ENCODE peak calls at places on chromosomes 2 and 18, in four cellular contexts. B, A, X and N are unnamed samples.

GRCh38 chr2:120220756-120221155 is 2.4 kb downstream of the TMEM185B start:
- DNase-seq in X (no peak), A (no peak), B (no peak), N (no peak)

GRCh38 chr2:84861539-84861938 is 19.3 kb downstream of the TRABD2A start:
- DNase-seq in X (no peak), B (no peak), A (no peak), N (no peak)

GRCh38 chr2:217218269-217219140 is 358.6 kb upstream of the TNP1 start:
- DNase-seq in A (peak; percentile 8), X (no peak), B (no peak), N (no peak)

GRCh38 chr2:176554107-176555048 is 285.1 kb downstream of the MTX2 start:
- DNase-seq in X (no peak), A (peak; percentile 77), B (no peak), N (no peak)

GRCh38 chr2:102839668-102840388 is 78.0 kb downstream of the TMEM182 start:
- DNase-seq in X (no peak), A (peak; percentile 44), B (peak; percentile 22), N (no peak)

GRCh38 chr2:231708773-231709635 is 679 bp downstream of the PTMA start:
- DNase-seq in X (peak; percentile 77), B (peak; percentile 24), A (peak; percentile 37), N (no peak)

GRCh38 chr2:108288534-108289106 is at the start of gene SULT1C2:
- DNase-seq in A (no peak), B (no peak), X (no peak), N (no peak)

GRCh38 chr2:96885432-96886137 is 15.7 kb upstream of the SEMA4C start:
- DNase-seq in X (no peak), B (no peak), A (no peak), N (no peak)

GRCh38 chr2:206275274-206276160 is 1.1 kb downstream of the ZDBF2 start:
- DNase-seq in B (no peak), A (no peak), X (no peak), N (no peak)

GRCh38 chr2:23354554-23354953 is 30.4 kb upstream of the KLHL29 start:
- DNase-seq in A (no peak), B (no peak), X (no peak), N (no peak)

GRCh38 chr2:113012436-113013335 is 7.4 kb downstream of the IL36A start:
- DNase-seq in X (no peak), B (no peak), A (peak; percentile 59), N (peak; percentile 3)

GRCh38 chr18:52150050-52150449 is 189.9 kb upstream of the DCC start:
- DNase-seq in A (no peak), B (no peak), X (no peak), N (no peak)

GRCh38 chr2:59302683-59303082 is 1061.6 kb upstream of the FANCL start:
- DNase-seq in B (no peak), X (no peak), A (no peak), N (no peak)

GRCh38 chr2:20986540-20986939 is 57.3 kb downstream of the APOB start:
- DNase-seq in X (peak; percentile 71), A (no peak), B (no peak), N (no peak)

GRCh38 chr2:192072778-192073177 is 122.0 kb downstream of the TMEFF2 start:
- DNase-seq in X (no peak), A (no peak), B (no peak), N (no peak)

GRCh38 chr2:79964966-79965365 is 339.6 kb downstream of the LRRTM1 start:
- DNase-seq in X (no peak), A (no peak), B (no peak), N (no peak)

GRCh38 chr2:223941579-223942277 is 3.4 kb downstream of the WDFY1 start:
- DNase-seq in B (no peak), X (no peak), A (no peak), N (peak; percentile 49)

GRCh38 chr2:187502467-187502866 is 51.8 kb downstream of the TFPI start:
- DNase-seq in A (no peak), B (no peak), X (no peak), N (no peak)

GRCh38 chr2:187497140-187497539 is 49.1 kb upstream of the CALCRL start:
- DNase-seq in B (no peak), A (no peak), X (no peak), N (no peak)

GRCh38 chr2:187497858-187498463 is 49.9 kb upstream of the CALCRL start:
- DNase-seq in A (no peak), X (no peak), B (no peak), N (no peak)

GRCh38 chr2:187499941-187500532 is 52.0 kb upstream of the CALCRL start:
- DNase-seq in A (peak; percentile 54), X (peak; percentile 48), B (peak; percentile 38), N (no peak)

DNA sequence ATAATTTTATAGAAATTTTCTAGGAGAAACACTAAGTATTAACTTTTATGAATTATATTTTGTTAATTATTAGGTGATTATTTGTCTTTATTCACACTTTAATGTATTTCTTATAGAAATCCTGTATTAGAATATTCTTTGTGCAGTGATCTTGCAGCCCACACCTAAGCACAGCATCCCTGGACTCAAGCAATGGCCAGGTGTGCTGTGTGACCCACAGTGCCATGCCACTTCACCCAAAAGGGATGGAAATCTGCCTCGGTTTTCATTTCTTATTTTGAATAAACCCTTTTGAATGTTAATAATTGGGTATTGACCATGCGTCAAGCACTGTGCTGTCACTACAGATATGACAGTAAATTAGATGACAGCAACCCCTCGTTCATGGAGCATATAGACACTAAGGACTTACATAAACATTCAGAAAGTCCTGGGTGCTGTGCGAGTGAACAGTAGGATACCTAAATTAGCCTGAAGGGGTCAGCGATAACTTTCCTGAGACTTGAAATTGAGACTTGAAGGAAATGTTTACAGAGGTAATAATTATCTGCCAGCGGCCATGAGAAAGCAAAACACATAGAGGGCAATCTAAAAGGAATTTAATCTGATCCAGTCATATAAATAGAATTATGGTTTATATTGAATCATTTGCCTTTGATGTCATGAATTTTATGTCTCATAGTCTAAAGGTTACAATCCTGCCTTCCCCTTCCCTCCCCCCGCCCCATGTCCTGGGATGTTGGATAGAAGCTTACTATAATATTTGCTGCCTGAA is 52.7 kb upstream of the CALCRL start:
- DNase-seq in A (peak; percentile 25), X (no peak), B (no peak), N (no peak)
- TF ChIP-seq CTCF in A (peak; percentile 34), X (peak; percentile 19), B (no peak), N (peak; percentile 17)

DNA sequence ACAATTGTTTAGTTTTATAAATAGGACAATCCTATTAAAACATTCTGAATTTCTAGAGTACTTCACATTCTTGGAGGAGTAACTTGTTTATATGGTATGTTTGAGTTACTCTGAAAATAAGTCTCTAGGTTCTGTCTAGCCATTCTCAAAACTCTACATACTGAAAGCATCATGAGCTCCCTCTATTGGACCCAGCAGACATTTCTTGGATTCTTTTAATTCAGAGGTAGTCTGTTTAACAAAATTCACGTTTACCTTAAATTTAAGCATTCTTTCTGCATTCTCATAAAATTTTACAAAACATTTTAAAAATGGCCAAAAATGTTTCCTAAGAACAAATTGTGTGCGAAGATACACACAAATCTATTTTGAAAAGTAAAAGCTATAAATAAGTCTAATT is 15.3 kb downstream of the SP9 start:
- DNase-seq in A (no peak), B (no peak), X (no peak), N (no peak)
- H3K4me3 ChIP-seq in A (no peak overlapping the region), B (no peak overlapping the region), X (no peak overlapping the region), N (no peak overlapping the region)

GRCh38 chr2:24917731-24918325 is 2.2 kb downstream of the ADCY3 start:
- DNase-seq in X (no peak), A (no peak), B (no peak), N (no peak)
- H3K36me3 ChIP-seq in X (no peaks in the 10 kb centered on the region), A (peaks cover 49% of the 10 kb centered on the region), B (no peaks in the 10 kb centered on the region), N (peaks cover 9% of the 10 kb centered on the region)

GRCh38 chr2:239158641-239159475 is 242.0 kb downstream of the HDAC4 start:
- DNase-seq in A (peak; percentile 61), B (no peak), X (peak; percentile 56), N (no peak)
- TF ChIP-seq CTCF in A (peak; percentile 61), B (no peak), X (no peak), N (no peak)

GRCh38 chr18:55337908-55338521 is 250.0 kb downstream of the TCF4 start:
- DNase-seq in A (no peak), X (peak; percentile 60), B (no peak), N (no peak)
- H3K4me3 ChIP-seq in A (no peak overlapping the region), X (peak overlapping the region; percentile 57), B (no peak overlapping the region), N (no peak overlapping the region)

DNA sequence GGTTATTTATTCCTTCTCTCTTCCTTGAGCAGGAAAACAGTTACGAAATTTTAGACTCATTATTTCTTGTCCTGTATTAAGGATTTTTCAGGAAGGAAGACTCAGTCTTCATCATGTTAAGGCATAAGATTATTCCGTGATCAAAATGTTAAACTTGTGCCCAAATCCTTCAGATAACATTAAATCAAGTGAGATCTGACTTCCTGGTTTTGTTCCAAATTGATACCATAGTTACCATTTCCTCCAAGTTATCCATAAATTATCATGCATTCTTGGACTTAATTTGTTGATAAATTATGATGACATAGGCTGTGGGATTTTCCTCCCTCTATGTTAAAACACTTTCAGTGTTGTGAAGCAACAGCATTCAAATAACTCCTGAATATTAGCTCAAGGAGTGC is 31.9 kb downstream of the EFEMP1 start:
- DNase-seq in X (no peak), B (no peak), A (no peak), N (no peak)
- H3K36me3 ChIP-seq in X (no peaks in the 10 kb centered on the region), B (no peaks in the 10 kb centered on the region), A (no peaks in the 10 kb centered on the region), N (peaks cover 2% of the 10 kb centered on the region)